ENCODE peak calls at places on chromosomes 16 and 17, in eight cellular contexts. One of them, this sample, is unnamed.

GRCh38 chr16:50859628-50860360 is 117.9 kb downstream of the CYLD start:
- DNase-seq in hepatocyte: no peak
- DNase-seq in cardiac muscle cell: no peak
- DNase-seq in fibroblast of lung: no peak
- DNase-seq in H1: peak; percentile 30
- DNase-seq in heart right ventricle: no peak
- DNase-seq in tibial nerve: no peak
- DNase-seq in neural progenitor cell: no peak
- DNase-seq in this sample: no peak

GRCh38 chr16:84423416-84423837 is 55.1 kb downstream of the ATP2C2 start:
- DNase-seq in hepatocyte: no peak
- DNase-seq in cardiac muscle cell: no peak
- DNase-seq in fibroblast of lung: peak; percentile 39
- DNase-seq in H1: no peak
- DNase-seq in heart right ventricle: no peak
- DNase-seq in tibial nerve: no peak
- DNase-seq in neural progenitor cell: no peak
- DNase-seq in this sample: no peak

GRCh38 chr17:33014751-33015150 is 23.1 kb downstream of the SPACA3 start:
- DNase-seq in hepatocyte: peak; percentile 45
- DNase-seq in cardiac muscle cell: no peak
- DNase-seq in fibroblast of lung: peak; percentile 22
- DNase-seq in H1: peak; percentile 22
- DNase-seq in heart right ventricle: no peak
- DNase-seq in tibial nerve: no peak
- DNase-seq in neural progenitor cell: no peak
- DNase-seq in this sample: no peak

GRCh38 chr17:19320876-19321275 is 41.6 kb downstream of the B9D1 start:
- DNase-seq in hepatocyte: no peak
- DNase-seq in cardiac muscle cell: no peak
- DNase-seq in fibroblast of lung: no peak
- DNase-seq in H1: no peak
- DNase-seq in heart right ventricle: no peak
- DNase-seq in tibial nerve: no peak
- DNase-seq in neural progenitor cell: no peak
- DNase-seq in this sample: no peak

GRCh38 chr16:11601425-11601824 is 14.7 kb upstream of the LITAF start:
- DNase-seq in hepatocyte: no peak
- DNase-seq in cardiac muscle cell: no peak
- DNase-seq in fibroblast of lung: no peak
- DNase-seq in H1: no peak
- DNase-seq in heart right ventricle: no peak
- DNase-seq in tibial nerve: no peak
- DNase-seq in neural progenitor cell: no peak
- DNase-seq in this sample: no peak

GRCh38 chr16:88702364-88703210 is 3.6 kb downstream of the RNF166 start:
- DNase-seq in hepatocyte: no peak
- DNase-seq in cardiac muscle cell: no peak
- DNase-seq in fibroblast of lung: no peak
- DNase-seq in H1: no peak
- DNase-seq in heart right ventricle: no peak
- DNase-seq in tibial nerve: no peak
- DNase-seq in neural progenitor cell: no peak
- DNase-seq in this sample: peak; percentile 24

GRCh38 chr17:13008461-13008860 is 9.4 kb downstream of the ELAC2 start:
- DNase-seq in hepatocyte: no peak
- DNase-seq in cardiac muscle cell: no peak
- DNase-seq in fibroblast of lung: no peak
- DNase-seq in H1: no peak
- DNase-seq in heart right ventricle: no peak
- DNase-seq in tibial nerve: no peak
- DNase-seq in neural progenitor cell: no peak
- DNase-seq in this sample: no peak

GRCh38 chr17:64073771-64074703 is 53.6 kb upstream of the ICAM2 start:
- DNase-seq in hepatocyte: no peak
- DNase-seq in cardiac muscle cell: no peak
- DNase-seq in fibroblast of lung: no peak
- DNase-seq in H1: no peak
- DNase-seq in heart right ventricle: no peak
- DNase-seq in tibial nerve: no peak
- DNase-seq in neural progenitor cell: no peak
- DNase-seq in this sample: no peak

GRCh38 chr17:18951941-18952842 is at the start of gene SLC5A10:
- DNase-seq in hepatocyte: no peak
- DNase-seq in cardiac muscle cell: no peak
- DNase-seq in fibroblast of lung: no peak
- DNase-seq in H1: no peak
- DNase-seq in heart right ventricle: no peak
- DNase-seq in tibial nerve: no peak
- DNase-seq in neural progenitor cell: peak; percentile 47
- DNase-seq in this sample: no peak

GRCh38 chr17:82586576-82587233 is 61.5 kb downstream of the WDR45B start:
- DNase-seq in hepatocyte: no peak
- DNase-seq in cardiac muscle cell: no peak
- DNase-seq in fibroblast of lung: no peak
- DNase-seq in H1: no peak
- DNase-seq in heart right ventricle: no peak
- DNase-seq in tibial nerve: no peak
- DNase-seq in neural progenitor cell: no peak
- DNase-seq in this sample: no peak

GRCh38 chr17:29683481-29683880 is 60.8 kb upstream of the CORO6 start:
- DNase-seq in hepatocyte: no peak
- DNase-seq in cardiac muscle cell: no peak
- DNase-seq in fibroblast of lung: no peak
- DNase-seq in H1: no peak
- DNase-seq in heart right ventricle: no peak
- DNase-seq in tibial nerve: no peak
- DNase-seq in neural progenitor cell: peak; percentile 31
- DNase-seq in this sample: no peak

GRCh38 chr17:29686998-29687397 is 64.3 kb upstream of the CORO6 start:
- DNase-seq in hepatocyte: no peak
- DNase-seq in cardiac muscle cell: no peak
- DNase-seq in fibroblast of lung: no peak
- DNase-seq in H1: no peak
- DNase-seq in heart right ventricle: no peak
- DNase-seq in tibial nerve: no peak
- DNase-seq in neural progenitor cell: no peak
- DNase-seq in this sample: no peak

GRCh38 chr17:29682054-29682453 is 59.3 kb upstream of the CORO6 start:
- DNase-seq in hepatocyte: no peak
- DNase-seq in cardiac muscle cell: no peak
- DNase-seq in fibroblast of lung: no peak
- DNase-seq in H1: no peak
- DNase-seq in heart right ventricle: no peak
- DNase-seq in tibial nerve: no peak
- DNase-seq in neural progenitor cell: no peak
- DNase-seq in this sample: no peak

GRCh38 chr17:29687601-29688000 is 64.9 kb upstream of the CORO6 start:
- DNase-seq in hepatocyte: no peak
- DNase-seq in cardiac muscle cell: no peak
- DNase-seq in fibroblast of lung: no peak
- DNase-seq in H1: no peak
- DNase-seq in heart right ventricle: no peak
- DNase-seq in tibial nerve: no peak
- DNase-seq in neural progenitor cell: no peak
- DNase-seq in this sample: no peak

GRCh38 chr17:29682987-29683386 is 60.3 kb upstream of the CORO6 start:
- DNase-seq in hepatocyte: no peak
- DNase-seq in cardiac muscle cell: no peak
- DNase-seq in fibroblast of lung: no peak
- DNase-seq in H1: no peak
- DNase-seq in heart right ventricle: no peak
- DNase-seq in tibial nerve: no peak
- DNase-seq in neural progenitor cell: peak; percentile 72
- DNase-seq in this sample: no peak
- H3K27ac ChIP-seq in hepatocyte: peak overlapping the region; percentile 38
- H3K27ac ChIP-seq in cardiac muscle cell: peak overlapping the region; percentile 28
- H3K27ac ChIP-seq in fibroblast of lung: no peak overlapping the region
- H3K27ac ChIP-seq in H1: no peak overlapping the region
- H3K27ac ChIP-seq in heart right ventricle: peak overlapping the region; percentile 28
- H3K27ac ChIP-seq in tibial nerve: peak overlapping the region; percentile 62
- H3K27ac ChIP-seq in neural progenitor cell: peak overlapping the region; percentile 89
- H3K27ac ChIP-seq in this sample: no peak overlapping the region

GRCh38 chr16:29811170-29811895 is 660 bp upstream of the PRRT2 start:
- DNase-seq in hepatocyte: peak; percentile 98
- DNase-seq in cardiac muscle cell: peak; percentile 99
- DNase-seq in fibroblast of lung: peak; percentile 98
- DNase-seq in H1: peak; percentile 90
- DNase-seq in heart right ventricle: peak; percentile 96
- DNase-seq in tibial nerve: peak; percentile 90
- DNase-seq in neural progenitor cell: peak; percentile 98
- DNase-seq in this sample: no peak

GRCh38 chr16:29814592-29814991 is 1.4 kb upstream of the PAGR1 start:
- DNase-seq in hepatocyte: no peak
- DNase-seq in cardiac muscle cell: no peak
- DNase-seq in fibroblast of lung: no peak
- DNase-seq in H1: no peak
- DNase-seq in heart right ventricle: no peak
- DNase-seq in tibial nerve: no peak
- DNase-seq in neural progenitor cell: peak; percentile 46
- DNase-seq in this sample: no peak

GRCh38 chr16:29813644-29814562 is 1.9 kb downstream of the PRRT2 start:
- DNase-seq in hepatocyte: no peak
- DNase-seq in cardiac muscle cell: no peak
- DNase-seq in fibroblast of lung: no peak
- DNase-seq in H1: no peak
- DNase-seq in heart right ventricle: no peak
- DNase-seq in tibial nerve: no peak
- DNase-seq in neural progenitor cell: peak; percentile 52
- DNase-seq in this sample: no peak

GRCh38 chr16:29811896-29812665 is at the start of gene PRRT2:
- DNase-seq in hepatocyte: peak; percentile 85
- DNase-seq in cardiac muscle cell: peak; percentile 80
- DNase-seq in fibroblast of lung: no peak
- DNase-seq in H1: peak; percentile 80
- DNase-seq in heart right ventricle: peak; percentile 77
- DNase-seq in tibial nerve: peak; percentile 49
- DNase-seq in neural progenitor cell: peak; percentile 92
- DNase-seq in this sample: peak; percentile 57

DNA sequence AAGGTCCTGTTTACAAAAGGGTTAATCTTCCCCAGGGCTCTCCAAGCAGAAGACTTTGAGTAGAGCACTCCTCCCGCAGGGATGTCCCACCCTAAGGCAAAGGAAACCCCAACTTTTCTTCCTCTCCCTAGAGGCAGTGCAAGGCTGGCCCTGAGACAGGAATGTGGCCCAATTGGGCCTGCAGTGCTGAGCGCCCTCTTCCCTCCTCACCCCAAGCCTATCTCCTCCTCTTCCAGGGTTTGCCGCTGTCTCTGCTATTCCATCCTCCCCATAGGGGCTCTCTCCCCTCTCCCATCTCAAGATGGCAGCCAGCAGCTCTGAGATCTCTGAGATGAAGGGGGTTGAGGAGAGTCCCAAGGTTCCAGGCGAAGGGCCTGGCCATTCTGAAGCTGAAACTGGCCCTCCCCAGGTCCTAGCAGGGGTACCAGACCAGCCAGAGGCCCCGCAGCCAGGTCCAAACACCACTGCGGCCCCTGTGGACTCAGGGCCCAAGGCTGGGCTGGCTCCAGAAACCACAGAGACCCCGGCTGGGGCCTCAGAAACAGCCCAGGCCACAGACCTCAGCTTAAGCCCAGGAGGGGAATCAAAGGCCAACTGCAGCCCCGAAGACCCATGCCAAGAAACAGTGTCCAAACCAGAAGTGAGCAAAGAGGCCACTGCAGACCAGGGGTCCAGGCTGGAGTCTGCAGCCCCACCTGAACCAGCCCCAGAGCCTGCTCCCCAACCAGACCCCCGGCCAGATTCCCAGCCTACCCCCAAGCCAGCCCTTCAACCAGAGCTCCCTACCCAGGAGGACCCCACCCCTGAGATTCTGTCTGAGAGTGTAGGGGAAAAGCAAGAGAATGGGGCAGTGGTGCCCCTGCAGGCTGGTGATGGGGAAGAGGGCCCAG is 1.0 kb downstream of the PRRT2 start:
- DNase-seq in hepatocyte: no peak
- DNase-seq in cardiac muscle cell: no peak
- DNase-seq in fibroblast of lung: no peak
- DNase-seq in H1: no peak
- DNase-seq in heart right ventricle: no peak
- DNase-seq in tibial nerve: no peak
- DNase-seq in neural progenitor cell: peak; percentile 23
- DNase-seq in this sample: no peak
- H3K4me1 ChIP-seq in hepatocyte: peaks cover 48% of the 10 kb centered on the region
- H3K4me1 ChIP-seq in cardiac muscle cell: peaks cover 33% of the 10 kb centered on the region
- H3K4me1 ChIP-seq in fibroblast of lung: peaks cover 47% of the 10 kb centered on the region
- H3K4me1 ChIP-seq in H1: peaks cover 44% of the 10 kb centered on the region
- H3K4me1 ChIP-seq in heart right ventricle: peaks cover 86% of the 10 kb centered on the region
- H3K4me1 ChIP-seq in tibial nerve: peaks cover 85% of the 10 kb centered on the region
- H3K4me1 ChIP-seq in neural progenitor cell: peaks cover 58% of the 10 kb centered on the region
- H3K4me1 ChIP-seq in this sample: peaks cover 68% of the 10 kb centered on the region

DNA sequence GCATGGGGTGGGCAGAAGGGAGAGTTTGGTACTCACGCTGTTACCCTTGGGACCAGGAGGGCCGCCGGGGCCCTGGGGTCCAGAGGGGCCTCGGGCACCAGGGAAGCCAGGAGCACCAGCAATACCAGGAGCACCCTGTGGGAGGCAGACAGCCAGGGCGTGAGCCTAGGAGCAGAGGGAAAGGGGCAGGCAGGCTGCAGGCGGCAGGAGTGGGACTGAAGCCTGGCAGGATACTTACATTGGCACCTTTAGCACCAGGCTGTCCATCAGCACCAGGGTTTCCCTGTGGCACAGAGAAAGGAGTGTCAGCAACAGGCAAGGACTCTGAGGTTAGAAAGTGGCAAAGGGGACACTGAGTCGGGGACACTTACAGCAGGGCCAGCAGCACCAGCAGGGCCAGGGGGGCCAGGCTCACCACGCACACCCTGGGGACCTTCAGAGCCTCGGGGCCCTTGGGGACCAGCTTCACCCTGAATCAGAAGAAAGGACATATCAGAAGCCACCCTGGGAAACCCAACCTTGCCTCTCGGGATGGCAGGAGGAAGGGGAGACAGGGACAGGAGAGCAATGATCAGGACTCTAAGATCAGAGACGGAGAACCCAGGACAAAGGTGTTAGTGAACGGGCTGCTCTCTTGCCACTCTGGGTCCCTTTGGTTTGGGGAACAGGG is 6.1 kb downstream of the COL1A1 start:
- DNase-seq in hepatocyte: no peak
- DNase-seq in cardiac muscle cell: no peak
- DNase-seq in fibroblast of lung: no peak
- DNase-seq in H1: no peak
- DNase-seq in heart right ventricle: no peak
- DNase-seq in tibial nerve: no peak
- DNase-seq in neural progenitor cell: no peak
- DNase-seq in this sample: no peak
- TF ChIP-seq CTCF in hepatocyte: no peak
- TF ChIP-seq CTCF in cardiac muscle cell: peak; percentile 44
- TF ChIP-seq CTCF in fibroblast of lung: peak; percentile 38
- TF ChIP-seq CTCF in H1: peak; percentile 32
- TF ChIP-seq CTCF in heart right ventricle: no peak
- TF ChIP-seq CTCF in tibial nerve: no peak
- TF ChIP-seq CTCF in neural progenitor cell: no peak
- TF ChIP-seq CTCF in this sample: no peak

DNA sequence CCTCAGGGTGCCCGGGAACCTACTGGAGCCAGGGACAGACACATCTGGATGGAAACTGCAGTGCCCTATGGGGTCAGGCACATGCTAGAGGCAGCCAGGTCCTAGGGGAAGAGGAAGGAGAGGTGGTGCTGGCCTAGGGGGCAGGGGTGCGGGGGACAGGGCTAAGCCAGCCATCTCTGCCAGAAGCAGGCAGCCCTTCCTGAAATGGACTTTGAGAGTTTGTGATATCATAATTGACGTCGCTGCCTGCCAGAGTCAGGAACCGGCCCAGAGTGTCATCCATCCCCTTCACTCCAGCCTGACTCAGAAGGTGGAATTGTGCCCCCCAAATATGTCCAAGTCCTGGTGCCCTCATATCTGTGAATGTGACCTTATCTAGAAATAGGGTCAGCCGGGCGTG is 25.0 kb upstream of the BAHCC1 start:
- DNase-seq in hepatocyte: no peak
- DNase-seq in cardiac muscle cell: no peak
- DNase-seq in fibroblast of lung: no peak
- DNase-seq in H1: no peak
- DNase-seq in heart right ventricle: no peak
- DNase-seq in tibial nerve: no peak
- DNase-seq in neural progenitor cell: no peak
- DNase-seq in this sample: no peak
- H3K27ac ChIP-seq in hepatocyte: no peak overlapping the region
- H3K27ac ChIP-seq in cardiac muscle cell: no peak overlapping the region
- H3K27ac ChIP-seq in fibroblast of lung: no peak overlapping the region
- H3K27ac ChIP-seq in H1: no peak overlapping the region
- H3K27ac ChIP-seq in heart right ventricle: no peak overlapping the region
- H3K27ac ChIP-seq in tibial nerve: no peak overlapping the region
- H3K27ac ChIP-seq in neural progenitor cell: no peak overlapping the region
- H3K27ac ChIP-seq in this sample: no peak overlapping the region